ENCODE peak calls at places on chromosomes 5 and 9, in eight cellular contexts. One of them, this sample, is unnamed.

GRCh38 chr9:93822229-93822628 is 132.9 kb downstream of the BARX1 start:
- DNase-seq in AG10803: no peak
- DNase-seq in A673: no peak
- DNase-seq in neural crest cell: no peak
- DNase-seq in BE2C: no peak
- DNase-seq in mammary epithelial cell: no peak
- DNase-seq in mucosa of descending colon: no peak
- DNase-seq in GM06990: no peak
- DNase-seq in this sample: no peak

GRCh38 chr5:55096860-55097259 is 5.6 kb upstream of the GZMA start:
- DNase-seq in AG10803: no peak
- DNase-seq in A673: no peak
- DNase-seq in neural crest cell: no peak
- DNase-seq in BE2C: no peak
- DNase-seq in mammary epithelial cell: no peak
- DNase-seq in mucosa of descending colon: peak; percentile 15
- DNase-seq in GM06990: no peak
- DNase-seq in this sample: no peak

GRCh38 chr9:69657269-69657668 is 14.9 kb downstream of the APBA1 start:
- DNase-seq in AG10803: no peak
- DNase-seq in A673: no peak
- DNase-seq in neural crest cell: no peak
- DNase-seq in BE2C: no peak
- DNase-seq in mammary epithelial cell: no peak
- DNase-seq in mucosa of descending colon: no peak
- DNase-seq in GM06990: no peak
- DNase-seq in this sample: peak; percentile 10

GRCh38 chr5:82613886-82614285 is 335.7 kb upstream of the RPS23 start:
- DNase-seq in AG10803: no peak
- DNase-seq in A673: no peak
- DNase-seq in neural crest cell: no peak
- DNase-seq in BE2C: no peak
- DNase-seq in mammary epithelial cell: peak; percentile 48
- DNase-seq in mucosa of descending colon: no peak
- DNase-seq in GM06990: no peak
- DNase-seq in this sample: no peak

GRCh38 chr9:83733739-83734138 is 26.0 kb upstream of the UBQLN1 start:
- DNase-seq in AG10803: no peak
- DNase-seq in A673: no peak
- DNase-seq in neural crest cell: no peak
- DNase-seq in BE2C: no peak
- DNase-seq in mammary epithelial cell: no peak
- DNase-seq in mucosa of descending colon: no peak
- DNase-seq in GM06990: no peak
- DNase-seq in this sample: no peak

GRCh38 chr5:113153512-113154097 is 177.0 kb downstream of the DCP2 start:
- DNase-seq in AG10803: peak; percentile 63
- DNase-seq in A673: no peak
- DNase-seq in neural crest cell: no peak
- DNase-seq in BE2C: no peak
- DNase-seq in mammary epithelial cell: no peak
- DNase-seq in mucosa of descending colon: no peak
- DNase-seq in GM06990: no peak
- DNase-seq in this sample: no peak

GRCh38 chr5:64587370-64587769 is 81.6 kb downstream of the RGS7BP start:
- DNase-seq in AG10803: no peak
- DNase-seq in A673: no peak
- DNase-seq in neural crest cell: no peak
- DNase-seq in BE2C: no peak
- DNase-seq in mammary epithelial cell: no peak
- DNase-seq in mucosa of descending colon: no peak
- DNase-seq in GM06990: no peak
- DNase-seq in this sample: no peak

GRCh38 chr5:170305016-170305645 is 7.6 kb upstream of the LCP2 start:
- DNase-seq in AG10803: no peak
- DNase-seq in A673: no peak
- DNase-seq in neural crest cell: no peak
- DNase-seq in BE2C: no peak
- DNase-seq in mammary epithelial cell: no peak
- DNase-seq in mucosa of descending colon: no peak
- DNase-seq in GM06990: no peak
- DNase-seq in this sample: no peak

GRCh38 chr5:145938699-145939531 is 2.5 kb downstream of the SH3RF2 start:
- DNase-seq in AG10803: no peak
- DNase-seq in A673: peak; percentile 80
- DNase-seq in neural crest cell: no peak
- DNase-seq in BE2C: no peak
- DNase-seq in mammary epithelial cell: peak; percentile 46
- DNase-seq in mucosa of descending colon: peak; percentile 28
- DNase-seq in GM06990: no peak
- DNase-seq in this sample: no peak

GRCh38 chr9:98022447-98022846 is 34.1 kb upstream of the NANS start:
- DNase-seq in AG10803: peak; percentile 47
- DNase-seq in A673: no peak
- DNase-seq in neural crest cell: no peak
- DNase-seq in BE2C: no peak
- DNase-seq in mammary epithelial cell: no peak
- DNase-seq in mucosa of descending colon: no peak
- DNase-seq in GM06990: no peak
- DNase-seq in this sample: peak; percentile 38

GRCh38 chr5:112957970-112958773 is 18.4 kb upstream of the DCP2 start:
- DNase-seq in AG10803: peak; percentile 91
- DNase-seq in A673: peak; percentile 71
- DNase-seq in neural crest cell: no peak
- DNase-seq in BE2C: peak; percentile 54
- DNase-seq in mammary epithelial cell: peak; percentile 90
- DNase-seq in mucosa of descending colon: peak; percentile 26
- DNase-seq in GM06990: no peak
- DNase-seq in this sample: peak; percentile 91

GRCh38 chr5:151344088-151344487 is 3.3 kb downstream of the SLC36A2 start:
- DNase-seq in AG10803: no peak
- DNase-seq in A673: no peak
- DNase-seq in neural crest cell: no peak
- DNase-seq in BE2C: no peak
- DNase-seq in mammary epithelial cell: no peak
- DNase-seq in mucosa of descending colon: no peak
- DNase-seq in GM06990: no peak
- DNase-seq in this sample: no peak

GRCh38 chr5:145237843-145238242 is 597.3 kb downstream of the PRELID2 start:
- DNase-seq in AG10803: peak; percentile 12
- DNase-seq in A673: peak; percentile 90
- DNase-seq in neural crest cell: peak; percentile 53
- DNase-seq in BE2C: peak; percentile 25
- DNase-seq in mammary epithelial cell: peak; percentile 45
- DNase-seq in mucosa of descending colon: peak; percentile 62
- DNase-seq in GM06990: no peak
- DNase-seq in this sample: peak; percentile 85

GRCh38 chr5:9104576-9105339 is 441.1 kb downstream of the SEMA5A start:
- DNase-seq in AG10803: no peak
- DNase-seq in A673: no peak
- DNase-seq in neural crest cell: no peak
- DNase-seq in BE2C: no peak
- DNase-seq in mammary epithelial cell: no peak
- DNase-seq in mucosa of descending colon: no peak
- DNase-seq in GM06990: no peak
- DNase-seq in this sample: no peak

GRCh38 chr9:100167176-100167575 is 68.1 kb downstream of the INVS start:
- DNase-seq in AG10803: no peak
- DNase-seq in A673: no peak
- DNase-seq in neural crest cell: no peak
- DNase-seq in BE2C: no peak
- DNase-seq in mammary epithelial cell: peak; percentile 16
- DNase-seq in mucosa of descending colon: no peak
- DNase-seq in GM06990: no peak
- DNase-seq in this sample: peak; percentile 16

GRCh38 chr5:137146402-137146889 is 352.7 kb downstream of the SPOCK1 start:
- DNase-seq in AG10803: peak; percentile 99
- DNase-seq in A673: peak; percentile 20
- DNase-seq in neural crest cell: peak; percentile 28
- DNase-seq in BE2C: no peak
- DNase-seq in mammary epithelial cell: peak; percentile 99
- DNase-seq in mucosa of descending colon: no peak
- DNase-seq in GM06990: no peak
- DNase-seq in this sample: peak; percentile 94

GRCh38 chr9:20394928-20395327 is 227.4 kb downstream of the MLLT3 start:
- DNase-seq in AG10803: no peak
- DNase-seq in A673: no peak
- DNase-seq in neural crest cell: no peak
- DNase-seq in BE2C: no peak
- DNase-seq in mammary epithelial cell: no peak
- DNase-seq in mucosa of descending colon: no peak
- DNase-seq in GM06990: no peak
- DNase-seq in this sample: no peak

DNA sequence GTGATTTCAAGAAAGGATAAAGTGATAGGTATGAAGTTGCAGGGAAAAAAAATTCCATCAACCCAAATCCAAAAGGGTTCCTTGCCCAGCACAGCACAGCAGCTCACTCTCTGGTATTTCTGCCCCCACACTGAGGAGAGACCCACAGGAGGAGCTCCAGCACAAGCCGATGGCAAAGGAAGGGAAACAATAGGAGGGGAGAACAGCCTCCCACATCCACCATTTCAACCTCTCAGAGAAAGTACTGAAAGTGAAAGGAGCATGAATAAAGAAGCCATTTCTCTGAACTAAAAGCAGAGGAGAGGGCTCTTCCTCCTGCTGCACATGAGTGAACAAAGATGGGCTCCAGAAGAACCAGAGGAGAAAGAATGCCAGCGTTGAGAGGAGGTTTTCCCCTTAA is 54.9 kb upstream of the ZSWIM6 start:
- DNase-seq in AG10803: peak; percentile 56
- DNase-seq in A673: peak; percentile 44
- DNase-seq in neural crest cell: no peak
- DNase-seq in BE2C: no peak
- DNase-seq in mammary epithelial cell: no peak
- DNase-seq in mucosa of descending colon: no peak
- DNase-seq in GM06990: peak; percentile 26
- DNase-seq in this sample: peak; percentile 76
- TF ChIP-seq CTCF in AG10803: peak; percentile 50
- TF ChIP-seq CTCF in A673: peak; percentile 46
- TF ChIP-seq CTCF in neural crest cell: no peak
- TF ChIP-seq CTCF in BE2C: peak; percentile 5
- TF ChIP-seq CTCF in mammary epithelial cell: no peak
- TF ChIP-seq CTCF in mucosa of descending colon: no peak
- TF ChIP-seq CTCF in GM06990: peak; percentile 26
- TF ChIP-seq CTCF in this sample: peak; percentile 53

GRCh38 chr5:133244242-133244641 is 192.4 kb downstream of the HSPA4 start:
- DNase-seq in AG10803: no peak
- DNase-seq in A673: no peak
- DNase-seq in neural crest cell: no peak
- DNase-seq in BE2C: peak; percentile 24
- DNase-seq in mammary epithelial cell: no peak
- DNase-seq in mucosa of descending colon: no peak
- DNase-seq in GM06990: peak; percentile 41
- DNase-seq in this sample: no peak
- TF ChIP-seq CTCF in AG10803: no peak
- TF ChIP-seq CTCF in A673: no peak
- TF ChIP-seq CTCF in neural crest cell: no peak
- TF ChIP-seq CTCF in BE2C: no peak
- TF ChIP-seq CTCF in mammary epithelial cell: no peak
- TF ChIP-seq CTCF in mucosa of descending colon: no peak
- TF ChIP-seq CTCF in GM06990: peak; percentile 23
- TF ChIP-seq CTCF in this sample: no peak

GRCh38 chr5:127596501-127596900 is 52.4 kb upstream of the CTXN3 start:
- DNase-seq in AG10803: no peak
- DNase-seq in A673: no peak
- DNase-seq in neural crest cell: no peak
- DNase-seq in BE2C: no peak
- DNase-seq in mammary epithelial cell: no peak
- DNase-seq in mucosa of descending colon: no peak
- DNase-seq in GM06990: no peak
- DNase-seq in this sample: no peak
- TF ChIP-seq CTCF in AG10803: no peak
- TF ChIP-seq CTCF in A673: no peak
- TF ChIP-seq CTCF in neural crest cell: no peak
- TF ChIP-seq CTCF in BE2C: no peak
- TF ChIP-seq CTCF in mammary epithelial cell: no peak
- TF ChIP-seq CTCF in mucosa of descending colon: no peak
- TF ChIP-seq CTCF in GM06990: no peak
- TF ChIP-seq CTCF in this sample: no peak

GRCh38 chr5:88829053-88829452 is 53.9 kb downstream of the MEF2C start:
- DNase-seq in AG10803: peak; percentile 45
- DNase-seq in A673: no peak
- DNase-seq in neural crest cell: no peak
- DNase-seq in BE2C: no peak
- DNase-seq in mammary epithelial cell: no peak
- DNase-seq in mucosa of descending colon: no peak
- DNase-seq in GM06990: no peak
- DNase-seq in this sample: peak; percentile 28
- TF ChIP-seq CTCF in AG10803: peak; percentile 63
- TF ChIP-seq CTCF in A673: peak; percentile 12
- TF ChIP-seq CTCF in neural crest cell: peak; percentile 50
- TF ChIP-seq CTCF in BE2C: peak; percentile 18
- TF ChIP-seq CTCF in mammary epithelial cell: peak; percentile 28
- TF ChIP-seq CTCF in mucosa of descending colon: no peak
- TF ChIP-seq CTCF in GM06990: peak; percentile 29
- TF ChIP-seq CTCF in this sample: peak; percentile 43

GRCh38 chr5:80124519-80124918 is 89.4 kb downstream of the THBS4 start:
- DNase-seq in AG10803: no peak
- DNase-seq in A673: no peak
- DNase-seq in neural crest cell: no peak
- DNase-seq in BE2C: no peak
- DNase-seq in mammary epithelial cell: no peak
- DNase-seq in mucosa of descending colon: no peak
- DNase-seq in GM06990: no peak
- DNase-seq in this sample: no peak

GRCh38 chr5:80127037-80127642 is 92.0 kb downstream of the THBS4 start:
- DNase-seq in AG10803: no peak
- DNase-seq in A673: no peak
- DNase-seq in neural crest cell: no peak
- DNase-seq in BE2C: no peak
- DNase-seq in mammary epithelial cell: no peak
- DNase-seq in mucosa of descending colon: no peak
- DNase-seq in GM06990: no peak
- DNase-seq in this sample: no peak

GRCh38 chr5:80124111-80124510 is 89.0 kb downstream of the THBS4 start:
- DNase-seq in AG10803: no peak
- DNase-seq in A673: no peak
- DNase-seq in neural crest cell: no peak
- DNase-seq in BE2C: no peak
- DNase-seq in mammary epithelial cell: no peak
- DNase-seq in mucosa of descending colon: no peak
- DNase-seq in GM06990: no peak
- DNase-seq in this sample: no peak

GRCh38 chr5:80125022-80125961 is 90.1 kb downstream of the THBS4 start:
- DNase-seq in AG10803: no peak
- DNase-seq in A673: no peak
- DNase-seq in neural crest cell: no peak
- DNase-seq in BE2C: no peak
- DNase-seq in mammary epithelial cell: no peak
- DNase-seq in mucosa of descending colon: no peak
- DNase-seq in GM06990: peak; percentile 37
- DNase-seq in this sample: no peak

GRCh38 chr5:80125962-80126480 is 90.9 kb downstream of the THBS4 start:
- DNase-seq in AG10803: peak; percentile 52
- DNase-seq in A673: no peak
- DNase-seq in neural crest cell: no peak
- DNase-seq in BE2C: no peak
- DNase-seq in mammary epithelial cell: peak; percentile 75
- DNase-seq in mucosa of descending colon: no peak
- DNase-seq in GM06990: peak; percentile 78
- DNase-seq in this sample: peak; percentile 45
- TF ChIP-seq CTCF in AG10803: peak; percentile 21
- TF ChIP-seq CTCF in A673: no peak
- TF ChIP-seq CTCF in neural crest cell: peak; percentile 19
- TF ChIP-seq CTCF in BE2C: no peak
- TF ChIP-seq CTCF in mammary epithelial cell: peak; percentile 10
- TF ChIP-seq CTCF in mucosa of descending colon: no peak
- TF ChIP-seq CTCF in GM06990: no peak
- TF ChIP-seq CTCF in this sample: no peak